ENCODE peak calls at places on chromosomes 3 and 15, in five cellular contexts. R is NCI-H446 treated with DMSO at 0.1 percent for 48 hours, E is CD14-positive monocyte, X is T47D, G is GM18507. U is an unnamed sample.

GRCh38 chr3:101010316-101010715 is 17.1 kb upstream of the ABI3BP start:
- DNase-seq in X (no peak), E (no peak), R (no peak), G (no peak), U (no peak)

GRCh38 chr3:127718916-127719290 is 46.2 kb downstream of the ABTB1 start:
- DNase-seq in R (no peak), E (peak), X (no peak), G (no peak), U (no peak)

GRCh38 chr3:151308089-151308488 is 8.5 kb downstream of the GPR87 start:
- DNase-seq in G (no peak), R (no peak), E (no peak), X (no peak), U (no peak)

GRCh38 chr3:116896116-116896515 is 186.5 kb downstream of the TUSC7 start:
- DNase-seq in X (peak), E (no peak), R (no peak), G (no peak), U (no peak)

GRCh38 chr3:129005526-129006303 is 4.6 kb downstream of the EFCC1 start:
- DNase-seq in X (peak), G (no peak), E (no peak), R (no peak), U (no peak)

GRCh38 chr15:92960996-92961681 is 61.0 kb downstream of the CHD2 start:
- DNase-seq in G (no peak), R (no peak), X (no peak), E (no peak), U (no peak)

GRCh38 chr15:95169701-95170459 is 938.5 kb downstream of the MCTP2 start:
- DNase-seq in X (peak), E (no peak), R (no peak), G (no peak), U (no peak)

GRCh38 chr15:28984421-28985375 is 98.9 kb downstream of the APBA2 start:
- DNase-seq in G (no peak), X (peak), E (no peak), R (peak), U (no peak)

GRCh38 chr15:35455201-35455600 is 90.8 kb downstream of the DPH6 start:
- DNase-seq in G (no peak), X (no peak), R (no peak), E (no peak), U (no peak)

GRCh38 chr3:72255736-72256559 is 471.0 kb upstream of the PROK2 start:
- DNase-seq in R (peak), E (no peak), G (no peak), X (peak), U (no peak)

GRCh38 chr15:31440754-31441298 is 114.2 kb downstream of the KLF13 start:
- DNase-seq in R (no peak), X (peak), G (no peak), E (peak), U (no peak)

GRCh38 chr3:29972594-29972993 is 633.8 kb upstream of the TGFBR2 start:
- DNase-seq in R (no peak), X (no peak), E (no peak), G (no peak), U (no peak)

GRCh38 chr3:185270262-185270955 is 16.6 kb upstream of the EHHADH start:
- DNase-seq in X (peak), R (peak), G (no peak), E (no peak), U (no peak)

GRCh38 chr15:98875309-98875708 is 132.3 kb downstream of the PGPEP1L start:
- DNase-seq in G (no peak), R (no peak), E (no peak), X (no peak), U (no peak)

GRCh38 chr15:78207641-78208340 is 26.6 kb downstream of the ACSBG1 start:
- DNase-seq in G (no peak), E (no peak), X (no peak), R (no peak), U (no peak)

GRCh38 chr3:118057086-118057485 is 977.6 kb downstream of the IGSF11 start:
- DNase-seq in E (no peak), R (no peak), X (no peak), G (no peak), U (no peak)

GRCh38 chr3:143763568-143764162 is 84.6 kb downstream of the SLC9A9 start:
- DNase-seq in X (peak), E (no peak), G (no peak), R (peak), U (no peak)

GRCh38 chr15:37926136-37926535 is 8.3 kb upstream of the TMCO5A start:
- DNase-seq in R (no peak), E (no peak), G (no peak), X (peak), U (no peak)

GRCh38 chr15:93152264-93152884 is 63.4 kb upstream of the RGMA start:
- DNase-seq in X (no peak), R (no peak), E (no peak), G (no peak), U (no peak)

GRCh38 chr15:90021108-90021507 is 20.0 kb downstream of the ZNF710 start:
- DNase-seq in G (no peak), R (no peak), E (no peak), X (no peak), U (no peak)

GRCh38 chr3:11713171-11713570 is 69.5 kb upstream of the VGLL4 start:
- DNase-seq in G (no peak), X (no peak), E (no peak), R (no peak), U (no peak)

GRCh38 chr3:31871939-31872507 is 109.0 kb downstream of the OSBPL10 start:
- DNase-seq in E (no peak), G (no peak), R (no peak), X (no peak), U (no peak)

GRCh38 chr3:128598884-128599664 is 51.5 kb downstream of the RPN1 start:
- DNase-seq in R (no peak), X (no peak), E (peak), G (no peak), U (no peak)

GRCh38 chr15:41570764-41571163 is 11.8 kb downstream of the TYRO3 start:
- DNase-seq in X (no peak), E (no peak), R (no peak), G (no peak), U (no peak)

GRCh38 chr15:39099524-39099923 is 481.4 kb upstream of the THBS1 start:
- DNase-seq in R (no peak), E (no peak), X (no peak), G (no peak), U (no peak)

GRCh38 chr3:58358092-58358491 is 25.4 kb downstream of the PXK start:
- DNase-seq in X (no peak), G (no peak), E (no peak), R (no peak), U (no peak)

GRCh38 chr15:98981851-98982722 is 25.5 kb downstream of the PGPEP1L start:
- DNase-seq in E (no peak), X (no peak), R (no peak), G (no peak), U (no peak)

GRCh38 chr3:120506828-120507774 is 56.3 kb upstream of the FSTL1 start:
- DNase-seq in R (peak), E (no peak), G (no peak), X (peak), U (no peak)

GRCh38 chr3:134336587-134336986 is 37.7 kb downstream of the AMOTL2 start:
- DNase-seq in X (no peak), G (no peak), E (no peak), R (no peak), U (no peak)

GRCh38 chr3:186054481-186055399 is 54.1 kb downstream of the ETV5 start:
- DNase-seq in E (no peak), X (no peak), R (no peak), G (no peak), U (no peak)

GRCh38 chr3:16171009-16171408 is 3.5 kb upstream of the GALNT15 start:
- DNase-seq in R (no peak), E (no peak), G (no peak), X (no peak), U (no peak)

GRCh38 chr3:115513411-115513800 is 109.9 kb upstream of the GAP43 start:
- DNase-seq in E (no peak), G (no peak), X (no peak), R (no peak), U (no peak)

GRCh38 chr3:132637590-132637989 is 22.0 kb downstream of the ACAD11 start:
- DNase-seq in R (no peak), X (no peak), G (no peak), E (no peak), U (no peak)

GRCh38 chr3:136632625-136633081 is 119.5 kb downstream of the STAG1 start:
- DNase-seq in E (no peak), G (no peak), R (no peak), X (peak), U (no peak)

GRCh38 chr3:38459499-38460048 is 5.9 kb downstream of the ACVR2B start:
- DNase-seq in G (no peak), X (no peak), R (no peak), E (no peak), U (no peak)

GRCh38 chr3:111761309-111761795 is 97.7 kb upstream of the PHLDB2 start:
- DNase-seq in R (no peak), E (no peak), G (no peak), X (no peak), U (no peak)

GRCh38 chr3:16794251-16794650 is 90.5 kb upstream of the PLCL2 start:
- DNase-seq in G (no peak), X (no peak), R (no peak), E (no peak), U (no peak)

U was measured in GM12864.